ENCODE peak calls at places on chromosome 13, in six cellular contexts. O is activated naive CD4-positive, alpha-beta T cell treated with anti-CD3 and anti-CD28 coated beads, Interleukin-2, amount 10 ng/mL, durations not matched to agents 7 days and 5 days; H is AG08395; A is activated CD4-positive, alpha-beta T cell treated with anti-CD3 and anti-CD28 coated beads for 48 hours; D is HS-27A; Y is stimulated activated CD4-positive, alpha-beta T cell treated with anti-CD3 and anti-CD28 coated beads, TNF-alpha, amount 100 ng/mL, for 1 hour. B is an unnamed sample.

GRCh38 chr13:80721689-80722088 is 380.8 kb upstream of the SPRY2 start:
- DNase-seq in O (no peak), H (no peak), A (no peak), D (no peak), Y (no peak), B (no peak)

GRCh38 chr13:21901772-21902708 is 231.2 kb downstream of the FGF9 start:
- DNase-seq in O (no peak), H (peak; percentile 75), A (no peak), D (no peak), Y (no peak), B (no peak)

GRCh38 chr13:43167058-43167457 is 143.7 kb downstream of the DNAJC15 start:
- DNase-seq in O (no peak), H (no peak), A (no peak), D (no peak), Y (no peak), B (no peak)

GRCh38 chr13:63938851-63939250 is 2523.2 kb upstream of the PCDH20 start:
- DNase-seq in O (no peak), H (no peak), A (no peak), D (peak; percentile 43), Y (no peak), B (no peak)

GRCh38 chr13:110340812-110341444 is 33.8 kb downstream of the COL4A2 start:
- DNase-seq in O (peak; percentile 68), H (peak; percentile 58), A (peak; percentile 79), D (no peak), Y (no peak), B (peak; percentile 6)

GRCh38 chr13:93861818-93862217 is 617.7 kb downstream of the DCT start:
- DNase-seq in O (no peak), H (peak; percentile 45), A (no peak), D (no peak), Y (no peak), B (no peak)

GRCh38 chr13:21010621-21011020 is 50.8 kb downstream of the LATS2 start:
- DNase-seq in O (no peak), H (peak; percentile 24), A (no peak), D (no peak), Y (no peak), B (no peak)

GRCh38 chr13:111123221-111123620 is 8.1 kb downstream of the ARHGEF7 start:
- DNase-seq in O (no peak), H (no peak), A (no peak), D (no peak), Y (no peak), B (no peak)

GRCh38 chr13:67148219-67148583 is 81.9 kb downstream of the PCDH9 start:
- DNase-seq in O (no peak), H (peak; percentile 32), A (no peak), D (peak; percentile 0), Y (no peak), B (no peak)

GRCh38 chr13:109468123-109468522 is 318.3 kb downstream of the IRS2 start:
- DNase-seq in O (no peak), H (no peak), A (no peak), D (no peak), Y (no peak), B (no peak)